ENCODE peak calls at places on chromosomes 4 and X, in six cellular contexts. One of them, this sample, is unnamed.

GRCh38 chrX:106954041-106954440 is 33.8 kb downstream of the CLDN2 start:
- DNase-seq in cardiac muscle cell: no peak
- DNase-seq in transverse colon: no peak
- DNase-seq in caudate nucleus: no peak
- DNase-seq in lower lobe of right lung: no peak
- DNase-seq in adrenal gland: no peak
- DNase-seq in this sample: no peak

GRCh38 chr4:167622481-167623240 is 388.4 kb upstream of the SPOCK3 start:
- DNase-seq in adrenal gland: peak
- DNase-seq in lower lobe of right lung: no peak
- DNase-seq in cardiac muscle cell: peak
- DNase-seq in transverse colon: peak
- DNase-seq in caudate nucleus: peak
- DNase-seq in this sample: no peak

GRCh38 chrX:43405191-43405590 is 250.9 kb upstream of the MAOA start:
- DNase-seq in adrenal gland: no peak
- DNase-seq in transverse colon: no peak
- DNase-seq in lower lobe of right lung: no peak
- DNase-seq in caudate nucleus: no peak
- DNase-seq in cardiac muscle cell: no peak
- DNase-seq in this sample: no peak

GRCh38 chr4:1463088-1463926 is 57.1 kb upstream of the NKX1-1 start:
- DNase-seq in transverse colon: no peak
- DNase-seq in caudate nucleus: no peak
- DNase-seq in cardiac muscle cell: no peak
- DNase-seq in lower lobe of right lung: peak
- DNase-seq in adrenal gland: peak
- DNase-seq in this sample: no peak

GRCh38 chrX:118418811-118419251 is 72.9 kb downstream of the WDR44 start:
- DNase-seq in adrenal gland: no peak
- DNase-seq in cardiac muscle cell: no peak
- DNase-seq in caudate nucleus: no peak
- DNase-seq in lower lobe of right lung: no peak
- DNase-seq in transverse colon: peak
- DNase-seq in this sample: no peak

GRCh38 chr4:34318773-34319172 is 1925.5 kb downstream of the ARAP2 start:
- DNase-seq in lower lobe of right lung: no peak
- DNase-seq in transverse colon: no peak
- DNase-seq in cardiac muscle cell: no peak
- DNase-seq in caudate nucleus: no peak
- DNase-seq in adrenal gland: no peak
- DNase-seq in this sample: no peak

GRCh38 chr4:124710911-124711310 is 1.6 kb downstream of the ANKRD50 start:
- DNase-seq in cardiac muscle cell: no peak
- DNase-seq in adrenal gland: no peak
- DNase-seq in lower lobe of right lung: no peak
- DNase-seq in transverse colon: no peak
- DNase-seq in caudate nucleus: no peak
- DNase-seq in this sample: no peak

GRCh38 chr4:4284827-4285618 is 4.9 kb downstream of the LYAR start:
- DNase-seq in adrenal gland: peak
- DNase-seq in transverse colon: peak
- DNase-seq in lower lobe of right lung: no peak
- DNase-seq in caudate nucleus: no peak
- DNase-seq in cardiac muscle cell: peak
- DNase-seq in this sample: no peak

GRCh38 chr4:70715097-70715496 is 6.7 kb upstream of the RUFY3 start:
- DNase-seq in cardiac muscle cell: no peak
- DNase-seq in lower lobe of right lung: no peak
- DNase-seq in transverse colon: no peak
- DNase-seq in caudate nucleus: no peak
- DNase-seq in adrenal gland: no peak
- DNase-seq in this sample: no peak

GRCh38 chr4:67762091-67762490 is 7.9 kb upstream of the GNRHR start:
- DNase-seq in cardiac muscle cell: no peak
- DNase-seq in adrenal gland: no peak
- DNase-seq in caudate nucleus: no peak
- DNase-seq in transverse colon: no peak
- DNase-seq in lower lobe of right lung: no peak
- DNase-seq in this sample: no peak

GRCh38 chr4:5238106-5238505 is 186.8 kb downstream of the STK32B start:
- DNase-seq in lower lobe of right lung: no peak
- DNase-seq in transverse colon: no peak
- DNase-seq in cardiac muscle cell: no peak
- DNase-seq in caudate nucleus: no peak
- DNase-seq in adrenal gland: no peak
- DNase-seq in this sample: no peak

GRCh38 chrX:16577483-16578029 is 72.4 kb upstream of the S100G start:
- DNase-seq in transverse colon: no peak
- DNase-seq in adrenal gland: no peak
- DNase-seq in caudate nucleus: no peak
- DNase-seq in lower lobe of right lung: no peak
- DNase-seq in cardiac muscle cell: no peak
- DNase-seq in this sample: no peak

GRCh38 chr4:104491396-104491821 is 3.3 kb downstream of the CXXC4 start:
- DNase-seq in transverse colon: peak
- DNase-seq in cardiac muscle cell: peak
- DNase-seq in adrenal gland: no peak
- DNase-seq in caudate nucleus: peak
- DNase-seq in lower lobe of right lung: peak
- DNase-seq in this sample: no peak

GRCh38 chr4:17492058-17492741 is 19.7 kb downstream of the QDPR start:
- DNase-seq in transverse colon: no peak
- DNase-seq in cardiac muscle cell: no peak
- DNase-seq in caudate nucleus: no peak
- DNase-seq in lower lobe of right lung: no peak
- DNase-seq in adrenal gland: peak
- DNase-seq in this sample: no peak

GRCh38 chr4:82586055-82586454 is 24.3 kb upstream of the TMEM150C start:
- DNase-seq in caudate nucleus: no peak
- DNase-seq in cardiac muscle cell: no peak
- DNase-seq in transverse colon: no peak
- DNase-seq in adrenal gland: no peak
- DNase-seq in lower lobe of right lung: no peak
- DNase-seq in this sample: no peak

GRCh38 chr4:85681194-85681803 is 206.3 kb downstream of the ARHGAP24 start:
- DNase-seq in caudate nucleus: no peak
- DNase-seq in adrenal gland: peak
- DNase-seq in cardiac muscle cell: no peak
- DNase-seq in lower lobe of right lung: no peak
- DNase-seq in transverse colon: peak
- DNase-seq in this sample: peak

DNA sequence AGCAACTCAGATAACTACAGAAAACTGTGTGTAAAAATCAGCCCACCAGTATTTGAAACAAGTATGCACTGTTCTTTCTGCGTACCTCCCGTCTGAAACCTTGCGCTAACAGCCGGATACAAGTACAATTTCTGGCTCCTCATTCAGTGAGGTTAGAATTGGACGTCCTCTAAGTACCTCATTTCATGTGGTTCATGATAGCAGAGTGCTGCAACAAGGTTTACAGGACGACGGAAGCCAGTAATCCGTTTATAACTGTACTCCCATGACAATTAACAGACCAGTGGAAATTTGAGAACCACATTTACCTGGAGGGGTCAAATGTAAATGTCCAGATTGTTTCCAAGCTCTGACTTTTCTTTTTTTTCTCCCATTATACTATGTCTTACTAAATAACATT is 52.9 kb upstream of the TENM3 start:
- DNase-seq in caudate nucleus: no peak
- DNase-seq in cardiac muscle cell: peak
- DNase-seq in adrenal gland: no peak
- DNase-seq in lower lobe of right lung: no peak
- DNase-seq in transverse colon: no peak
- DNase-seq in this sample: no peak
- H3K27ac ChIP-seq in caudate nucleus: no peak
- H3K27ac ChIP-seq in cardiac muscle cell: no peak
- H3K27ac ChIP-seq in adrenal gland: no peak
- H3K27ac ChIP-seq in lower lobe of right lung: no peak
- H3K27ac ChIP-seq in transverse colon: no peak
- H3K27ac ChIP-seq in this sample: no peak

GRCh38 chrX:33447285-33447684 is 235.9 kb upstream of the DMD start:
- DNase-seq in caudate nucleus: no peak
- DNase-seq in lower lobe of right lung: no peak
- DNase-seq in transverse colon: no peak
- DNase-seq in adrenal gland: no peak
- DNase-seq in cardiac muscle cell: no peak
- DNase-seq in this sample: no peak
- H3K27ac ChIP-seq in caudate nucleus: no peak
- H3K27ac ChIP-seq in lower lobe of right lung: no peak
- H3K27ac ChIP-seq in transverse colon: no peak
- H3K27ac ChIP-seq in adrenal gland: no peak
- H3K27ac ChIP-seq in cardiac muscle cell: no peak
- H3K27ac ChIP-seq in this sample: no peak

GRCh38 chr4:119014658-119015057 is 121.0 kb upstream of the MYOZ2 start:
- DNase-seq in caudate nucleus: no peak
- DNase-seq in adrenal gland: no peak
- DNase-seq in transverse colon: no peak
- DNase-seq in cardiac muscle cell: no peak
- DNase-seq in lower lobe of right lung: no peak
- DNase-seq in this sample: no peak

GRCh38 chr4:119011607-119011988 is 122.9 kb downstream of the SYNPO2 start:
- DNase-seq in adrenal gland: no peak
- DNase-seq in caudate nucleus: no peak
- DNase-seq in lower lobe of right lung: no peak
- DNase-seq in transverse colon: no peak
- DNase-seq in cardiac muscle cell: no peak
- DNase-seq in this sample: no peak

GRCh38 chr4:119020158-119020557 is 115.5 kb upstream of the MYOZ2 start:
- DNase-seq in cardiac muscle cell: peak
- DNase-seq in adrenal gland: no peak
- DNase-seq in caudate nucleus: no peak
- DNase-seq in lower lobe of right lung: no peak
- DNase-seq in transverse colon: no peak
- DNase-seq in this sample: no peak

GRCh38 chr4:119017634-119018033 is 118.0 kb upstream of the MYOZ2 start:
- DNase-seq in cardiac muscle cell: no peak
- DNase-seq in caudate nucleus: no peak
- DNase-seq in lower lobe of right lung: no peak
- DNase-seq in transverse colon: no peak
- DNase-seq in adrenal gland: no peak
- DNase-seq in this sample: no peak

GRCh38 chr4:119016636-119017035 is 119.0 kb upstream of the MYOZ2 start:
- DNase-seq in caudate nucleus: no peak
- DNase-seq in cardiac muscle cell: no peak
- DNase-seq in transverse colon: no peak
- DNase-seq in lower lobe of right lung: no peak
- DNase-seq in adrenal gland: no peak
- DNase-seq in this sample: no peak
- H3K27ac ChIP-seq in caudate nucleus: no peak
- H3K27ac ChIP-seq in cardiac muscle cell: no peak
- H3K27ac ChIP-seq in transverse colon: peak
- H3K27ac ChIP-seq in lower lobe of right lung: no peak
- H3K27ac ChIP-seq in adrenal gland: peak
- H3K27ac ChIP-seq in this sample: no peak

GRCh38 chr4:11900277-11900676 is 471.6 kb upstream of the HS3ST1 start:
- DNase-seq in lower lobe of right lung: no peak
- DNase-seq in cardiac muscle cell: no peak
- DNase-seq in caudate nucleus: no peak
- DNase-seq in transverse colon: no peak
- DNase-seq in adrenal gland: no peak
- DNase-seq in this sample: no peak
- H3K27ac ChIP-seq in lower lobe of right lung: no peak
- H3K27ac ChIP-seq in cardiac muscle cell: no peak
- H3K27ac ChIP-seq in caudate nucleus: no peak
- H3K27ac ChIP-seq in transverse colon: peak
- H3K27ac ChIP-seq in adrenal gland: no peak
- H3K27ac ChIP-seq in this sample: no peak

GRCh38 chrX:110175146-110175545 is 142.7 kb downstream of the AMMECR1 start:
- DNase-seq in transverse colon: no peak
- DNase-seq in lower lobe of right lung: no peak
- DNase-seq in cardiac muscle cell: no peak
- DNase-seq in adrenal gland: no peak
- DNase-seq in caudate nucleus: no peak
- DNase-seq in this sample: no peak
- H3K27ac ChIP-seq in transverse colon: no peak
- H3K27ac ChIP-seq in lower lobe of right lung: no peak
- H3K27ac ChIP-seq in cardiac muscle cell: no peak
- H3K27ac ChIP-seq in adrenal gland: no peak
- H3K27ac ChIP-seq in caudate nucleus: no peak
- H3K27ac ChIP-seq in this sample: no peak